ENCODE peak calls at places on chromosomes 6 and 20, in five cellular contexts. J is psoas muscle, I is A549, V is ovary, U is HL-60. M is an unnamed sample.
A peak's percentile ranks its signal among the peaks of the same experiment; 100 is the strongest.

GRCh38 chr6:163085861-163086562 is 328.5 kb upstream of the QKI start:
- DNase-seq in V (no peak), U (no peak), J (no peak), I (no peak), M (no peak)

GRCh38 chr6:2877960-2878359 is 25.1 kb downstream of the SERPINB9 start:
- DNase-seq in V (no peak), I (no peak), U (no peak), J (no peak), M (no peak)

GRCh38 chr20:19828233-19828632 is 70.2 kb downstream of the RIN2 start:
- DNase-seq in V (no peak), U (peak; percentile 9), J (no peak), I (peak; percentile 71), M (peak; percentile 82)

GRCh38 chr6:136073216-136073615 is 176.9 kb downstream of the MTFR2 start:
- DNase-seq in U (no peak), I (no peak), J (no peak), V (no peak), M (no peak)

GRCh38 chr6:38080889-38081288 is 261.4 kb downstream of the ZFAND3 start:
- DNase-seq in J (no peak), I (no peak), V (no peak), U (no peak), M (no peak)

GRCh38 chr6:35161776-35162607 is 20.9 kb upstream of the TCP11 start:
- DNase-seq in I (no peak), U (no peak), V (no peak), J (no peak), M (no peak)

GRCh38 chr6:166940643-166941068 is 15.7 kb downstream of the RNASET2 start:
- DNase-seq in I (no peak), U (no peak), V (no peak), J (no peak), M (no peak)

GRCh38 chr6:38833320-38833719 is 118.2 kb downstream of the DNAH8 start:
- DNase-seq in I (no peak), U (no peak), J (no peak), V (no peak), M (no peak)

GRCh38 chr6:73372516-73372915 is 2.8 kb upstream of the OOEP start:
- DNase-seq in U (no peak), J (no peak), V (no peak), I (no peak), M (no peak)

GRCh38 chr20:10137032-10137431 is 81.6 kb upstream of the SNAP25 start:
- DNase-seq in J (no peak), I (no peak), U (no peak), V (no peak), M (no peak)

GRCh38 chr6:82067021-82067420 is 180.5 kb downstream of the IBTK start:
- DNase-seq in U (peak; percentile 27), I (no peak), V (no peak), J (no peak), M (peak; percentile 92)

GRCh38 chr6:131038612-131039344 is 24.3 kb downstream of the EPB41L2 start:
- DNase-seq in J (no peak), U (no peak), V (no peak), I (no peak), M (no peak)

GRCh38 chr6:11363881-11364576 is 131.6 kb upstream of the NEDD9 start:
- DNase-seq in V (no peak), U (no peak), J (no peak), I (no peak), M (peak; percentile 40)

GRCh38 chr6:5749016-5749665 is 257.6 kb downstream of the NRN1 start:
- DNase-seq in I (no peak), J (no peak), V (no peak), U (no peak), M (no peak)

GRCh38 chr6:5751525-5752252 is 255.0 kb downstream of the NRN1 start:
- DNase-seq in V (no peak), J (no peak), U (no peak), I (no peak), M (no peak)

GRCh38 chr6:5747379-5747778 is 259.3 kb downstream of the NRN1 start:
- DNase-seq in V (no peak), J (no peak), U (no peak), I (no peak), M (no peak)

GRCh38 chr6:5752282-5752681 is 254.4 kb downstream of the NRN1 start:
- DNase-seq in J (no peak), U (no peak), V (no peak), I (no peak), M (no peak)

GRCh38 chr6:5749666-5750215 is 257.0 kb downstream of the NRN1 start:
- DNase-seq in J (no peak), I (no peak), V (no peak), U (no peak), M (no peak)
- TF ChIP-seq CTCF in J (no peak), I (no peak), V (no peak), U (no peak), M (no peak)

DNA sequence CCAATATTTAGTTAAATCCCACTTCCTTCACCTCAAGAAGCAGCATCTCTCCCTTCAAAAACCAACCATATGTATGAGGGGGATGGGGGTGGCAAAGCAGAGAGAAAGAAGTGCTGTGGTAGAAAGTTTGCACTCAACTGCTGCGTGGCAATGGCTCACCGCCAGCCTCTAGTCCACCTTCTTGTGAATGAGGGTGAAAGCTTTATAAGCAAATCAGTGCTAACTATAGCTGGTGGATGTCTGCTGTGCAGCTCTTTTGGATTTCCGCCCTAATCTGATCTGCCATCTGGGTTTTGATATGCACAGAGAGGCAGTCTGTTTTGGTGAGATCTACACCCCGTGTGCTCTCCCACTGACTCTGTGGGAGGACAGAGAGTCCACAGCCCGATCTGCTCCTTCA is 281.2 kb upstream of the SUPT3H start:
- DNase-seq in V (no peak), U (no peak), I (no peak), J (no peak), M (no peak)
- H3K4me3 ChIP-seq in V (no peak overlapping the region), U (no peak overlapping the region), I (no peak overlapping the region), J (no peak overlapping the region), M (no peak overlapping the region)

DNA sequence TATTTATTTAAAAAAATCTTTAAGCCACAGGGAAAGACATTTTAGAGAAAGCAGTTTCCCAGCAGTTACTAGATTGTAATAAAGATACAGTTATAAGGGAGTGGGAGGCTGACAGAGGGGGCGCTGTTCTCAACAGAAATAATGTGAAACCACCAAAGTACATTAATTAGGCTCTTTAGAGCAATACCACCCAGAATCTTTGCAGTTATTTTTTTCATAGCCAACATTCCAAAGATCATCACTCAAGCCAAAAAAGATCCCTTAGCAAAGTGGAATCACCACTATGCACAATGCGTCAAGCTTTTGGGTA is 331.3 kb upstream of the DEFB112 start:
- DNase-seq in I (no peak), V (no peak), J (no peak), U (no peak), M (peak; percentile 2)
- TF ChIP-seq CTCF in I (no peak), V (no peak), J (no peak), U (no peak), M (peak; percentile 16)

GRCh38 chr20:17985388-17986018 is 16.7 kb downstream of the MGME1 start:
- DNase-seq in I (no peak), J (no peak), V (no peak), U (peak; percentile 49), M (no peak)

GRCh38 chr20:17992847-17993508 is 24.2 kb downstream of the MGME1 start:
- DNase-seq in V (no peak), I (no peak), J (no peak), U (no peak), M (no peak)

GRCh38 chr20:17990278-17990972 is 21.6 kb downstream of the MGME1 start:
- DNase-seq in I (no peak), J (no peak), U (no peak), V (no peak), M (no peak)

GRCh38 chr20:17992224-17992637 is 23.4 kb downstream of the MGME1 start:
- DNase-seq in J (no peak), V (no peak), I (no peak), U (no peak), M (peak; percentile 60)

GRCh38 chr20:17987988-17988387 is 19.2 kb downstream of the MGME1 start:
- DNase-seq in I (no peak), J (no peak), U (no peak), V (no peak), M (no peak)
- H3K4me3 ChIP-seq in I (no peak overlapping the region), J (no peak overlapping the region), U (no peak overlapping the region), V (no peak overlapping the region), M (no peak overlapping the region)

GRCh38 chr6:33410711-33411631 is at the start of gene PHF1:
- DNase-seq in U (no peak), J (peak; percentile 82), I (no peak), V (no peak), M (no peak)
- TF ChIP-seq CTCF in U (no peak), J (peak; percentile 13), I (no peak), V (no peak), M (no peak)

GRCh38 chr6:86255973-86256372 is 613.3 kb upstream of the SYNCRIP start:
- DNase-seq in V (no peak), U (no peak), I (no peak), J (no peak), M (no peak)
- H3K4me3 ChIP-seq in V (no peak overlapping the region), U (no peak overlapping the region), I (no peak overlapping the region), J (no peak overlapping the region), M (no peak overlapping the region)

GRCh38 chr6:144895890-144896289 is 610.8 kb downstream of the UTRN start:
- DNase-seq in V (no peak), U (no peak), I (no peak), J (no peak), M (no peak)
- TF ChIP-seq CTCF in V (no peak), U (no peak), I (no peak), J (no peak), M (no peak)

DNA sequence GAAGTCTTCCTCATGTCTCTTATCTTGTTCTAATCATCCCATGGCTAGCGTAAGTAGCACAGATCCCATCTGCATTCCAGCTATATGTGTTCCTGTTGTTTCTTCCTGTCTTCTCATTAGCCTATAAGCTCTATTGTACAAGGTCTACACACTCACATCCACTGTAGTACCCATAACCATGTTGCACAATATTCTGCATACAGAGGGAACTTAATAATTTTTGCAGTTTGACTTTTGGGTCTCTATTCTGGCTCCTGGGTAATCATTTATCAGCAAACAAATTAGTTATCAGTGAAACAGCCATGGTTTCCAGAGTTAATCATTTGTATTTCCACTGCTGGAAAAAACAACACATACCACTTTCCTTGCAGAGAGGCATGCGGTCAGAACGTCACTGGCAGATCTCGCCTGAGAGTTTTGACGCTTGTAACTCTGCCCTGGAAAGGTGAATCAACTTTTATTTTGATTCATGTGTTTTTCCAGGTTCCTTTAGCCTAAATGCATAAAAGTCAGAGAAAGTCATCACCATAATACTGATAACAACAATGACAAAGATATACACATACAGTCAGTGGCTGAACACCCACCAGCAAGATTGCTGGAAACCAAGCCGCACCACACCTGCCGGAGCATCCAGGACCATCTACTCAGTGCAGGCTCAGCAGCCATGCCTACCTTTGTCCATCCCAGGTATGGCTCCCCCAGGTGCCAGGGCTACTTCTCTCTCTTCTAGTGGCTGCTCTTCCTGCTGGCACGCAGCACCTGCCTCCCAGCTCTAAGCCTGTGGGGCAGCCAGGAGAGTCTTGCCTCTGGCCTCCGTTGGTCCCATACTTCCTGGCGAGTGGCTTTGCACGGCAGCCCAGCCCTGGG is 158.2 kb downstream of the QRSL1 start:
- DNase-seq in I (peak; percentile 59), V (no peak), J (no peak), U (no peak), M (no peak)
- H3K4me3 ChIP-seq in I (peak overlapping the region; percentile 24), V (no peak overlapping the region), J (no peak overlapping the region), U (no peak overlapping the region), M (no peak overlapping the region)

GRCh38 chr20:25139061-25139705 is 56.3 kb upstream of the ENTPD6 start:
- DNase-seq in J (no peak), I (peak; percentile 51), V (no peak), U (no peak), M (peak; percentile 11)
- TF ChIP-seq CTCF in J (no peak), I (peak; percentile 22), V (no peak), U (no peak), M (no peak)

GRCh38 chr6:97915537-97915936 is 632.5 kb upstream of the MMS22L start:
- DNase-seq in I (no peak), U (no peak), J (no peak), V (no peak), M (no peak)
- H3K4me3 ChIP-seq in I (no peak overlapping the region), U (no peak overlapping the region), J (no peak overlapping the region), V (no peak overlapping the region), M (no peak overlapping the region)

M was measured in GM12865.